ENCODE peak calls at places on chromosomes 3 and 15, in five cellular contexts. O, P, R, L and M are unnamed samples.

GRCh38 chr3:71069797-71070196 is 513.7 kb downstream of the FOXP1 start:
- DNase-seq in L (no peak), R (peak), P (peak), O (peak), M (peak)

GRCh38 chr3:127162947-127163645 is 29.8 kb upstream of the PRR23E start:
- DNase-seq in R (no peak), P (no peak), O (peak), L (no peak), M (no peak)

GRCh38 chr3:193971268-193971751 is 164.6 kb upstream of the HES1 start:
- DNase-seq in O (peak), P (no peak), R (peak), L (no peak), M (peak)

GRCh38 chr15:64461577-64462162 is 1.3 kb downstream of the ZNF609 start:
- DNase-seq in O (peak), R (peak), P (no peak), L (no peak), M (peak)

GRCh38 chr3:143661677-143662076 is 186.6 kb downstream of the SLC9A9 start:
- DNase-seq in O (no peak), P (no peak), L (no peak), R (no peak), M (no peak)

GRCh38 chr3:170914690-170915089 is 6.3 kb upstream of the EIF5A2 start:
- DNase-seq in L (no peak), O (no peak), P (no peak), R (peak), M (no peak)

GRCh38 chr3:23623841-23624240 is 181.9 kb upstream of the UBE2E1 start:
- DNase-seq in L (no peak), O (no peak), R (peak), P (no peak), M (no peak)

GRCh38 chr3:45042162-45042561 is 16.1 kb downstream of the CLEC3B start:
- DNase-seq in P (no peak), R (peak), O (peak), L (no peak), M (no peak)

GRCh38 chr15:39629906-39630305 is 49.0 kb downstream of the THBS1 start:
- DNase-seq in L (no peak), R (no peak), P (no peak), O (no peak), M (no peak)

GRCh38 chr15:98805434-98806274 is 157.3 kb downstream of the IGF1R start:
- DNase-seq in O (no peak), L (no peak), P (no peak), R (no peak), M (no peak)

GRCh38 chr15:58669108-58669507 is 80.4 kb downstream of the ADAM10 start:
- DNase-seq in P (no peak), L (no peak), R (no peak), O (no peak), M (no peak)
- TF ChIP-seq CTCF in P (no peak), L (no peak), R (no peak), O (no peak), M (no peak)

GRCh38 chr3:52904552-52904951 is 7.2 kb upstream of the STIMATE start:
- DNase-seq in R (no peak), P (no peak), O (no peak), L (no peak), M (no peak)
- TF ChIP-seq CTCF in R (no peak), P (no peak), O (no peak), L (no peak), M (no peak)

DNA sequence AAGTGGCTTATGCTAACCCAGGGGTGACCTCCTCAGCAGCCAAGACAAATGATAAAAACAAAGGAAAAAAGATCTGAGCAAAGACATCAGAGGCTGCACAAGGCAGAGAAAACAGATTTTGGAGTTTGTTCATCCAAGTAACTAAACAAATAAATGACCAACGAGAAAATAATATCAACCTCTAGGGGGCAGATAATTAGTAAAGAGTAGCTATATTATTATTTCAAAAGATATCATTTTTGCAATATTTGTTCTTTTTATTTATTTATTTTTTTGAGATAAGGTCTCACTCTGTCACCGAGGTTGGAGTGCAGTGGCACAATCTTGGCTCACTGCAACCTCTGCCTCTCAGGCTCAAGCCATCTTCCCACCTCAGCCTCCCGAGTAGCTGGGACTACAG is 101.8 kb downstream of the PCCB start:
- DNase-seq in R (no peak), P (no peak), O (no peak), L (no peak), M (no peak)
- TF ChIP-seq CTCF in R (no peak), P (no peak), O (no peak), L (no peak), M (peak)

GRCh38 chr3:128436214-128436613 is 30.5 kb downstream of the DNAJB8 start:
- DNase-seq in R (no peak), O (no peak), L (no peak), P (no peak), M (no peak)

GRCh38 chr3:128439226-128439625 is 27.5 kb downstream of the DNAJB8 start:
- DNase-seq in O (no peak), L (no peak), P (no peak), R (peak), M (no peak)

GRCh38 chr3:128442070-128442469 is 24.6 kb downstream of the DNAJB8 start:
- DNase-seq in O (no peak), R (no peak), P (no peak), L (no peak), M (no peak)

GRCh38 chr3:128435561-128435960 is 31.1 kb downstream of the DNAJB8 start:
- DNase-seq in O (no peak), P (no peak), L (no peak), R (no peak), M (no peak)

GRCh38 chr3:128438488-128439072 is 28.1 kb downstream of the DNAJB8 start:
- DNase-seq in O (peak), L (no peak), R (no peak), P (no peak), M (no peak)
- TF ChIP-seq CTCF in O (peak), L (peak), R (peak), P (no peak), M (peak)

DNA sequence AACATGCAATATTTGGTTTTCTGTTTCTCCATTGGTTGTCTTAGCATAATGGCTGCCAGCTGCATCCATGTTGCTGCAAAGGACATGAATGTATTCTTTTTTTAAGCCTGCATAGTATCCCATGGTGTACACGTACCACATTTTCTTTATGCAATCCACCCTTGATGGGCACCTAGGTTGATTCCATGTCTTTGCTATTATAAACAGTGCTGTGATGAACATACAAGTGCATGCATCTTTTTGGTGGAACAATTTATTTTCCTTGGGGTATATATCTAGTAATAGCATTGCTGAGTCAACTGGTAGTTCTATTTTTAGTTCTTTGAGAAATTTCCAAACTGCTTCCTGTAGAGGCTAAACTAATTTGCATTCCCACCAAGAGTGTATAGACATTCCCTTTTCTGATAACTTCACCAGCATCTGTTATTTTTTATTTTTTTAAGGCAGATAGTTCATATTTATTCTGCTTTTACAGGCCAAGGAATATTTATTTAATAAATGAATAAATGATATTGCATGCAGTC is 62.4 kb upstream of the NPHP3 start:
- DNase-seq in L (no peak), P (no peak), O (no peak), R (peak), M (no peak)
- TF ChIP-seq CTCF in L (no peak), P (no peak), O (no peak), R (no peak), M (no peak)

GRCh38 chr3:141241248-141242034 is 9.8 kb downstream of the PXYLP1 start:
- DNase-seq in O (no peak), P (no peak), R (no peak), L (no peak), M (no peak)
- TF ChIP-seq CTCF in O (no peak), P (no peak), R (no peak), L (no peak), M (no peak)

GRCh38 chr3:27253391-27253790 is 115.8 kb downstream of the NEK10 start:
- DNase-seq in L (no peak), P (no peak), O (no peak), R (no peak), M (no peak)

GRCh38 chr3:27254896-27255295 is 114.3 kb downstream of the NEK10 start:
- DNase-seq in R (no peak), O (no peak), P (no peak), L (no peak), M (no peak)

GRCh38 chr3:27252646-27253045 is 116.5 kb downstream of the NEK10 start:
- DNase-seq in R (no peak), L (no peak), P (no peak), O (no peak), M (no peak)

DNA sequence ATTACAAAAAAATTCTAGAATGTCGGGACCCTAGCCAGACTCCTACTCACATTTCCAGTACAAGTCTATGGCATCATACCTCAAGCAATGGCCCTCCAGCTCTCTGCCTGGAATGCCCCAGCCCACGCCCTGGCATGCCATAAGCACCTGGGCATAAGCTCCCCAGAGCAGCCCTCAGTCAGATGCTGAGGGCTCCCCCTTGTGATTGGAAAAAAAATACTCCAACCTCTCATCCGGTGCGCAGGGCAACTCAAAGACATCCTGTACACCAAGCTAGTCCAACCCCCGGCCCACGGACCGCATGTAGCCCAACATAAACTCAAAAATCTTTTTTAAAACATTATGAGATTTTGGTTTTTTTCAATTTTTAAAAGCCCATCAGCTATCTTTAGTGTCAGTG is 115.4 kb downstream of the NEK10 start:
- DNase-seq in L (peak), R (peak), P (no peak), O (peak), M (peak)
- TF ChIP-seq CTCF in L (peak), R (peak), P (no peak), O (peak), M (peak)

GRCh38 chr3:134298281-134298680 is 47.6 kb upstream of the RYK start:
- DNase-seq in O (no peak), P (no peak), R (no peak), L (no peak), M (no peak)

GRCh38 chr3:134300520-134300919 is 49.9 kb upstream of the RYK start:
- DNase-seq in R (no peak), L (no peak), P (no peak), O (no peak), M (no peak)

GRCh38 chr3:134302674-134303073 is 52.0 kb upstream of the RYK start:
- DNase-seq in O (no peak), R (no peak), L (no peak), P (no peak), M (no peak)

GRCh38 chr3:134299888-134300206 is 49.2 kb upstream of the RYK start:
- DNase-seq in P (no peak), O (no peak), L (no peak), R (no peak), M (no peak)

DNA sequence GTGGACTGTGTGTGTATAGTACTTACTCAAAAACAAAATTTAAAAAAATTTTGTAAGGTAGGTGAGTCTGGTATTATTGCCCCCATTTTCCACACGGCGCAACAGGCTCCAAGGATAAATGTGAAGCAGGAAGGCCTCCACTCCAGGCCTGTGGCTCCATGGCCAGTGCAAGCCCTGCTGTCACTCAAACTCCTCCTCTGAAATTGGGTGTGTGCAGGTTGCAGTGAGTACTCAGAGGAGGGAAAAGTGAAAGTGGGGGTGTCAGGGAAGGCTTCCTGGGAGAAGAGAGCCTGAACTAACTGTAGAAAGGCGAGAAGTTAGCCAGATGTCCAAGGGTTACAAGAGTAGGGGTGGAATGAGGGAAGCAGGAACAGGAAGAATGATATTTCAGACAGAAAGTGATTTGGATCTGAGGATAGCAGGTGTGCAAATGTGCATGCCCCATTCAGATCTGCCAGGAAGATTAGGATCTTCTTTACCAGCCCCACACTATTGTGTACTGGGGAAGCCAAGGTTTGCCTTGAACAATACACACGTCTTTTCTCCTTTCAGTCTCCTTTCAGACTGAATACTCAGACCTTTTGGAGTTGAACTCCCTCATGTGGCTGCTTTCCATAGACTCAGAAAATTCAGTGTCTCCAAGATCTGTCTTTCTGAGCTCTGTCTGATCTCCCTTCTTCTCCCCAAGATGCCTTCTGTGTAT is 48.7 kb upstream of the RYK start:
- DNase-seq in L (no peak), O (no peak), R (peak), P (no peak), M (no peak)
- TF ChIP-seq CTCF in L (peak), O (no peak), R (peak), P (peak), M (peak)

GRCh38 chr3:103295974-103296570 is 861.3 kb downstream of the ZPLD1 start:
- DNase-seq in P (no peak), O (peak), R (no peak), L (no peak), M (peak)
- TF ChIP-seq CTCF in P (no peak), O (peak), R (no peak), L (peak), M (peak)